ENCODE peak calls at places on chromosome 12, in six cellular contexts. P is mucosa of descending colon; N is brain microvascular endothelial cell; X is CD8-positive, alpha-beta memory T cell; C is cardiac muscle cell; K is tibial artery. A is an unnamed sample. For H3K36me3, the result is how much of the 10 kb centered on the place peaks cover.

GRCh38 chr12:124053855-124054254 is 80.8 kb downstream of the ZNF664 start:
- DNase-seq in P (no peak), N (peak), X (no peak), C (peak), K (no peak), A (peak)

GRCh38 chr12:1744932-1745331 is 54.1 kb downstream of the ADIPOR2 start:
- DNase-seq in P (no peak), N (no peak), X (no peak), C (no peak), K (no peak), A (no peak)

GRCh38 chr12:76777765-76778216 is 13.9 kb downstream of the ZDHHC17 start:
- DNase-seq in P (no peak), N (no peak), X (no peak), C (no peak), K (no peak), A (no peak)

GRCh38 chr12:114679452-114679875 is 4.5 kb downstream of the TBX3 start:
- DNase-seq in P (no peak), N (no peak), X (no peak), C (no peak), K (no peak), A (peak)

GRCh38 chr12:95623554-95624170 is 72.4 kb upstream of the USP44 start:
- DNase-seq in P (peak), N (peak), X (no peak), C (peak), K (peak), A (peak)

GRCh38 chr12:124566181-124567034 is 1.0 kb downstream of the NCOR2 start:
- DNase-seq in P (peak), N (peak), X (peak), C (peak), K (peak), A (peak)

GRCh38 chr12:6778212-6778570 is 5.9 kb downstream of the LAG3 start:
- DNase-seq in P (no peak), N (no peak), X (no peak), C (peak), K (peak), A (peak)

GRCh38 chr12:120062976-120063579 is 53.5 kb downstream of the RAB35 start:
- DNase-seq in P (no peak), N (no peak), X (no peak), C (no peak), K (no peak), A (no peak)

GRCh38 chr12:72207756-72208155 is 64.4 kb upstream of the TRHDE start:
- DNase-seq in P (no peak), N (no peak), X (no peak), C (no peak), K (no peak), A (no peak)

GRCh38 chr12:85138833-85139232 is 102.7 kb downstream of the LRRIQ1 start:
- DNase-seq in P (no peak), N (no peak), X (no peak), C (no peak), K (no peak), A (no peak)

GRCh38 chr12:14959126-14959440 is 2.3 kb downstream of the ARHGDIB start:
- DNase-seq in P (peak), N (no peak), X (no peak), C (no peak), K (no peak), A (no peak)

GRCh38 chr12:84842406-84843013 is 70.1 kb downstream of the SLC6A15 start:
- DNase-seq in P (no peak), N (peak), X (no peak), C (peak), K (no peak), A (peak)

GRCh38 chr12:89671469-89671868 is 37.2 kb downstream of the ATP2B1 start:
- DNase-seq in P (no peak), N (peak), X (no peak), C (peak), K (no peak), A (peak)

GRCh38 chr12:65296503-65297265 is 18.2 kb downstream of the MSRB3 start:
- DNase-seq in P (no peak), N (no peak), X (no peak), C (no peak), K (no peak), A (no peak)

GRCh38 chr12:129877383-129877782 is 26.4 kb downstream of the TMEM132D start:
- DNase-seq in P (no peak), N (no peak), X (no peak), C (no peak), K (no peak), A (no peak)

GRCh38 chr12:68674376-68674775 is 12.4 kb upstream of the NUP107 start:
- DNase-seq in P (no peak), N (no peak), X (no peak), C (no peak), K (no peak), A (no peak)

GRCh38 chr12:52307836-52308806 is 13.1 kb downstream of the KRT83 start:
- DNase-seq in P (no peak), N (peak), X (no peak), C (peak), K (peak), A (peak)

GRCh38 chr12:132447327-132447720 is 42.6 kb upstream of the FBRSL1 start:
- DNase-seq in P (no peak), N (no peak), X (no peak), C (no peak), K (no peak), A (no peak)

GRCh38 chr12:101924647-101925046 is 47.3 kb downstream of the DRAM1 start:
- DNase-seq in P (no peak), N (peak), X (no peak), C (peak), K (no peak), A (peak)
- H3K36me3 ChIP-seq in P (under half), N (under half), X (under half), C (under half), K (under half), A (under half)

GRCh38 chr12:4303750-4304149 is 17.3 kb upstream of the TIGAR start:
- DNase-seq in P (no peak), N (no peak), X (no peak), C (no peak), K (no peak), A (no peak)
- H3K36me3 ChIP-seq in P (under half), N (under half), X (half or more), C (under half), K (under half), A (under half)

GRCh38 chr12:104999347-104999685 is 13.2 kb downstream of the NOPCHAP1 start:
- DNase-seq in P (no peak), N (no peak), X (no peak), C (no peak), K (no peak), A (no peak)

GRCh38 chr12:104994301-104994700 is 8.2 kb downstream of the NOPCHAP1 start:
- DNase-seq in P (no peak), N (no peak), X (no peak), C (no peak), K (no peak), A (no peak)

DNA sequence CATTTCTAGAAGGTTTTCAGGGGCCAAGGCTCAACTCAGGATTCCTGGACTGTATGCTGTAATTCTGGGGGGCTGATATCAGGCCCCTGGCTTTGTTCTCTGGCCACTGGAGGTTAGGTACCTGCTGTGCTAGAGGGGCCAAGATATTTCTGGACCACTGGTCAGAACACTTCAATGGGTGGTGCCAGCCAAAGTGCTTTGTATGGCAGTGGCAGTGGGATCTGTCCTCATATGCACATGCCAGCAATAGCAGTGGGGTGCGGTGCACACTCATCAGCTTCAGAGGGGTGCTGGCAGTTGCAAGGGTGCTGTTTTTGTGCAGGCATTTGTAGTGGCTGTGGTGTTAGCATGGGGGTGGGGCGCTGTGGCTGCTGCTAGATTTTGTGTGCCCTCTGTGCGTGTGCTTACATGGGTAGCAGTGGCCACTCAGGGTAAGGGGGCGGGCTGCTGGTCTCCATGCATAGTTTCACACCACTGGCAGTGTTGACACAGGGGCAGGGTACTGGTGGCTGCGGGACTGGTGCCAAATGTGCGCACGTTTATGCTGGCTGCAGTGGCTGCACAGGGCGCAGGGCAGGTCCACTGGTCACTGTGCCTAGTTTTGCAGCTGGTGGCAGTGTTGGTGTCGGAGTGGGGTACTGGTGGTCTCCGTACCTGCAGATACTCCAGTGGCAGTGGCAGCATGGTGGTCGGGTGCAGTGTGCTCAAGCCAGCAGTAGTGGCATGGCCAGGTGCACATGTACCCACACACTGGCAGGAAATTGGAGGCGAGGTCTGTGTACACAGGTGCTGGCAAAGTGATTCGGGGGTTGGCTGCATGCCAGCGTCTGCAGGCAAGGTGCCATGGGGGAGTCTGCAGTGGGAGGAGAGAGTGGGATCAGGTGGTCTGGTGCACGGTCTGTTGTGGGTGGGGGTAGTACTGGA is 12.6 kb downstream of the NOPCHAP1 start:
- DNase-seq in P (peak), N (no peak), X (no peak), C (no peak), K (no peak), A (no peak)
- H3K36me3 ChIP-seq in P (under half), N (under half), X (under half), C (under half), K (under half), A (half or more)

GRCh38 chr12:79420146-79420618 is 270.6 kb downstream of the PAWR start:
- DNase-seq in P (no peak), N (peak), X (no peak), C (peak), K (no peak), A (peak)
- H3K36me3 ChIP-seq in P (under half), N (under half), X (under half), C (under half), K (under half), A (under half)

DNA sequence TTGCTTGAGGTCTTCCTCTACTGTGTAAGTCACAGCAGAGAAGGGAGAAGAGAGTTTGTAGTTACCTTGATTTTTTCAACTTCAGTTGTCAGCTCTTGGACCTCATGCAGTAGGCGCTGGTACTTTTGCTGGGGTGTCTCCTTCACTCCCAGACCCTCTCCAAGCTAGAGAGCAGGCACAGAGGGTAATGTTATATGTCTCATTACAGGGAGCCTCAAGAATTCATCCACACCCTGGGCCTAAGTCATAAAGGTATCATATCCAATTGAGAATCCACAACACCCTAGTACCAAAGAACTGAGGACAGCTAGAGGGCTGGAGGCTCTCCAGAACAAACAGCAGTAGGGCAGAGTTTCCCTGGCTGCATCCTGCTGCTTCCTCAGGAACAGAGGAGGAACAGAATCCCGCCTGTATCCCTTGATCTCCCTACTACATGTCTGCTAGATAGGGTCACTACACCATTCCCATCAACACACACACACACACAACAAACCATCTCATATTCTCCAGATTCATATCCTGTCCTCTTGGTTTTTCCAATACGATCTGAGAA is 11.9 kb downstream of the DCTN2 start:
- DNase-seq in P (no peak), N (no peak), X (no peak), C (no peak), K (no peak), A (no peak)
- H3K36me3 ChIP-seq in P (under half), N (half or more), X (under half), C (under half), K (half or more), A (half or more)

DNA sequence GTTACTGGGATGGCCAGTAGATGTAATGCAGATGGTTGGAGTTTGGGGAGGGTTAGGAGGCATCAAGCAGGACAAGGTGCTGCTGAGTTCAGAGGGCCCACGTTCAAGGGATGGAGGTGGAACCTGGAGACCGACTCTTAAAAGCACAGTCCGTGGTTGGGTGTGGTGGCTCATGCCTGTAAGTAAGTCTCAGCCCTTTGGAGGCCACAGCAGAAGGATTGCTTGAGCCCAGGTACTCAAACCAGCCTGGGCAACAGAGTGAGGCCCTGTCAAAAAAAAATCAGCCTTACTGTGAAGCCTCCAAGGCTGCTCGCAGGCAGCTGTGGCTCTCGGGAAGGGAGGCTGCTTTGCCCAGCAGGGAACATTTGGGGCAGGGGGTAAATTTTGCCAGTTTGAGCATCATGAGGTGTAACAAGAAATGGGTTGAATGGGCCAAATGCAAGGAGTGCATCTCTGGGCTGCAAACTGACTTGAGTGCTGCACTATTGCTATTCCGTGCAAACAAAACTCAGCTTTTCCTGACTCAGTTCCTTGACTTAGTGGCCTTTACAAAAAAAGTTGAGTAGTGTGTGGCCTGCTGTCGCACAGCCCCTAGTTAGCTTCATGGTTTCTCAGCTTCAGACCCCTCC is 55.0 kb downstream of the ANAPC7 start:
- DNase-seq in P (no peak), N (no peak), X (no peak), C (no peak), K (no peak), A (no peak)
- H3K36me3 ChIP-seq in P (under half), N (half or more), X (under half), C (half or more), K (half or more), A (half or more)

A was measured in adipocyte.